ENCODE peak calls at places on chromosomes 4 and X, in ten cellular contexts. One of them, this sample, is unnamed.
A peak's percentile ranks its signal among the peaks of the same experiment; 100 is the strongest.

GRCh38 chr4:132003593-132003992 is 1145.5 kb upstream of the PCDH10 start:
- DNase-seq in PC-9: no peak
- DNase-seq in suprapubic skin: no peak
- DNase-seq in astrocyte of the spinal cord: no peak
- DNase-seq in lower leg skin: no peak
- DNase-seq in bronchial epithelial cell: no peak
- DNase-seq in uterus: no peak
- DNase-seq in RWPE1: no peak
- DNase-seq in fibroblast of villous mesenchyme: no peak
- DNase-seq in omental fat pad: no peak
- DNase-seq in this sample: no peak

GRCh38 chr4:89111833-89112563 is 665 bp downstream of the TIGD2 start:
- DNase-seq in suprapubic skin: no peak
- DNase-seq in astrocyte of the spinal cord: peak; percentile 68
- DNase-seq in omental fat pad: no peak
- DNase-seq in PC-9: peak; percentile 37
- DNase-seq in bronchial epithelial cell: peak; percentile 99
- DNase-seq in RWPE1: peak; percentile 87
- DNase-seq in fibroblast of villous mesenchyme: peak; percentile 96
- DNase-seq in uterus: no peak
- DNase-seq in lower leg skin: no peak
- DNase-seq in this sample: no peak

GRCh38 chr4:25098964-25099843 is 61.0 kb downstream of the SEPSECS start:
- DNase-seq in RWPE1: peak; percentile 53
- DNase-seq in omental fat pad: peak; percentile 56
- DNase-seq in lower leg skin: peak; percentile 86
- DNase-seq in astrocyte of the spinal cord: peak; percentile 30
- DNase-seq in uterus: peak; percentile 87
- DNase-seq in bronchial epithelial cell: peak; percentile 46
- DNase-seq in fibroblast of villous mesenchyme: peak; percentile 57
- DNase-seq in suprapubic skin: no peak
- DNase-seq in PC-9: no peak
- DNase-seq in this sample: no peak

GRCh38 chrX:9899640-9900075 is 67.5 kb upstream of the CLDN34 start:
- DNase-seq in omental fat pad: no peak
- DNase-seq in suprapubic skin: no peak
- DNase-seq in uterus: no peak
- DNase-seq in bronchial epithelial cell: no peak
- DNase-seq in astrocyte of the spinal cord: peak; percentile 84
- DNase-seq in fibroblast of villous mesenchyme: peak; percentile 85
- DNase-seq in PC-9: no peak
- DNase-seq in lower leg skin: no peak
- DNase-seq in RWPE1: no peak
- DNase-seq in this sample: no peak

GRCh38 chrX:85611926-85612325 is 232.5 kb upstream of the POF1B start:
- DNase-seq in PC-9: no peak
- DNase-seq in astrocyte of the spinal cord: peak; percentile 2
- DNase-seq in lower leg skin: no peak
- DNase-seq in omental fat pad: no peak
- DNase-seq in fibroblast of villous mesenchyme: peak; percentile 12
- DNase-seq in suprapubic skin: no peak
- DNase-seq in RWPE1: no peak
- DNase-seq in uterus: no peak
- DNase-seq in bronchial epithelial cell: peak; percentile 11
- DNase-seq in this sample: no peak

GRCh38 chr4:41746025-41746439 is 2.5 kb downstream of the PHOX2B start:
- DNase-seq in uterus: no peak
- DNase-seq in omental fat pad: no peak
- DNase-seq in PC-9: no peak
- DNase-seq in RWPE1: no peak
- DNase-seq in suprapubic skin: no peak
- DNase-seq in fibroblast of villous mesenchyme: no peak
- DNase-seq in astrocyte of the spinal cord: no peak
- DNase-seq in bronchial epithelial cell: no peak
- DNase-seq in lower leg skin: no peak
- DNase-seq in this sample: no peak

GRCh38 chrX:153538424-153538823 is 21.0 kb downstream of the ATP2B3 start:
- DNase-seq in PC-9: no peak
- DNase-seq in astrocyte of the spinal cord: no peak
- DNase-seq in RWPE1: no peak
- DNase-seq in lower leg skin: no peak
- DNase-seq in fibroblast of villous mesenchyme: no peak
- DNase-seq in omental fat pad: no peak
- DNase-seq in suprapubic skin: no peak
- DNase-seq in uterus: no peak
- DNase-seq in bronchial epithelial cell: no peak
- DNase-seq in this sample: no peak

GRCh38 chrX:87808576-87809243 is 291.1 kb downstream of the KLHL4 start:
- DNase-seq in RWPE1: no peak
- DNase-seq in bronchial epithelial cell: no peak
- DNase-seq in uterus: no peak
- DNase-seq in astrocyte of the spinal cord: no peak
- DNase-seq in lower leg skin: no peak
- DNase-seq in fibroblast of villous mesenchyme: no peak
- DNase-seq in PC-9: no peak
- DNase-seq in omental fat pad: no peak
- DNase-seq in suprapubic skin: no peak
- DNase-seq in this sample: no peak

GRCh38 chrX:19906293-19906692 is 18.9 kb upstream of the SH3KBP1 start:
- DNase-seq in PC-9: no peak
- DNase-seq in astrocyte of the spinal cord: no peak
- DNase-seq in suprapubic skin: no peak
- DNase-seq in fibroblast of villous mesenchyme: no peak
- DNase-seq in lower leg skin: no peak
- DNase-seq in uterus: no peak
- DNase-seq in RWPE1: no peak
- DNase-seq in omental fat pad: no peak
- DNase-seq in bronchial epithelial cell: no peak
- DNase-seq in this sample: no peak

GRCh38 chr4:168694669-168695068 is 197.8 kb downstream of the PALLD start:
- DNase-seq in bronchial epithelial cell: peak; percentile 94
- DNase-seq in omental fat pad: no peak
- DNase-seq in suprapubic skin: no peak
- DNase-seq in fibroblast of villous mesenchyme: peak; percentile 91
- DNase-seq in astrocyte of the spinal cord: peak; percentile 79
- DNase-seq in PC-9: no peak
- DNase-seq in RWPE1: no peak
- DNase-seq in uterus: no peak
- DNase-seq in lower leg skin: no peak
- DNase-seq in this sample: no peak

GRCh38 chr4:155774033-155774432 is 15.2 kb downstream of the GUCY1B1 start:
- DNase-seq in RWPE1: no peak
- DNase-seq in suprapubic skin: no peak
- DNase-seq in omental fat pad: no peak
- DNase-seq in bronchial epithelial cell: no peak
- DNase-seq in PC-9: no peak
- DNase-seq in uterus: no peak
- DNase-seq in lower leg skin: no peak
- DNase-seq in astrocyte of the spinal cord: no peak
- DNase-seq in fibroblast of villous mesenchyme: no peak
- DNase-seq in this sample: no peak

GRCh38 chr4:155769092-155769491 is 10.3 kb downstream of the GUCY1B1 start:
- DNase-seq in lower leg skin: no peak
- DNase-seq in bronchial epithelial cell: no peak
- DNase-seq in suprapubic skin: no peak
- DNase-seq in omental fat pad: no peak
- DNase-seq in RWPE1: no peak
- DNase-seq in uterus: no peak
- DNase-seq in astrocyte of the spinal cord: no peak
- DNase-seq in PC-9: no peak
- DNase-seq in fibroblast of villous mesenchyme: peak; percentile 57
- DNase-seq in this sample: no peak

GRCh38 chr4:155777971-155778710 is 19.3 kb downstream of the GUCY1B1 start:
- DNase-seq in suprapubic skin: no peak
- DNase-seq in lower leg skin: no peak
- DNase-seq in RWPE1: no peak
- DNase-seq in bronchial epithelial cell: no peak
- DNase-seq in uterus: no peak
- DNase-seq in fibroblast of villous mesenchyme: peak; percentile 70
- DNase-seq in omental fat pad: no peak
- DNase-seq in astrocyte of the spinal cord: peak; percentile 32
- DNase-seq in PC-9: no peak
- DNase-seq in this sample: no peak

GRCh38 chr4:155772459-155773195 is 13.8 kb downstream of the GUCY1B1 start:
- DNase-seq in PC-9: no peak
- DNase-seq in bronchial epithelial cell: peak; percentile 51
- DNase-seq in lower leg skin: no peak
- DNase-seq in fibroblast of villous mesenchyme: peak; percentile 6
- DNase-seq in astrocyte of the spinal cord: no peak
- DNase-seq in RWPE1: no peak
- DNase-seq in omental fat pad: no peak
- DNase-seq in uterus: no peak
- DNase-seq in suprapubic skin: no peak
- DNase-seq in this sample: no peak

DNA sequence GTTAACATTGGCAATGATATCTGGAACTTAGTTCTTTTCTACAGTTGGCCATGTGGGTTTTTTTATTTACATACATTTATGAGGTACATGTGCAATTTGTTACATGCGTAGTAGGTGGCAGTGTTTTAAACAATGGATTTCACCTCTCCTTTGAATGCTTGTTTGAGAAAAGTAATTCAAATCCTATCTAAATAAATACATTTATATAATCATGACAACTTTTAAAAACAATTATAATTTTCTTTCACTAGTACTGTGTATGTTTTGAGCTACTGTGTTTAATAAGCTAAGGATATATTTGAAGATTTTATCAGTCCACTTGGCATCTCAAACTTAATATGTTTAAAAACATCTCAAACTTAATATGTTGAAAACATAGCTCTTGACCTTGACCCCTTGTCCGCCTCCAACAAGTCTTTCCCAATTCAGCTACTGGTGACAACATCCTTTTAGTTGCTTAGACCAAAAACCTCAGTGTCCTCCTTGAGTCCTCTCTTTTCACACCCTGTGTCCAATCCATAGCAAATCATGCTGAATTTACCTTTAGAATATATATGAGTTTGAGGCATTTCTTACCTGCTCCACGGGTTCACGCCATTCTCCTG is 14.5 kb downstream of the GUCY1B1 start:
- DNase-seq in omental fat pad: no peak
- DNase-seq in RWPE1: no peak
- DNase-seq in uterus: no peak
- DNase-seq in lower leg skin: no peak
- DNase-seq in suprapubic skin: no peak
- DNase-seq in astrocyte of the spinal cord: no peak
- DNase-seq in PC-9: no peak
- DNase-seq in bronchial epithelial cell: peak; percentile 11
- DNase-seq in fibroblast of villous mesenchyme: peak; percentile 63
- DNase-seq in this sample: no peak
- TF ChIP-seq CTCF in omental fat pad: no peak
- TF ChIP-seq CTCF in RWPE1: no peak
- TF ChIP-seq CTCF in uterus: no peak
- TF ChIP-seq CTCF in lower leg skin: no peak
- TF ChIP-seq CTCF in suprapubic skin: no peak
- TF ChIP-seq CTCF in astrocyte of the spinal cord: no peak
- TF ChIP-seq CTCF in PC-9: no peak
- TF ChIP-seq CTCF in bronchial epithelial cell: no peak
- TF ChIP-seq CTCF in fibroblast of villous mesenchyme: no peak
- TF ChIP-seq CTCF in this sample: no peak

DNA sequence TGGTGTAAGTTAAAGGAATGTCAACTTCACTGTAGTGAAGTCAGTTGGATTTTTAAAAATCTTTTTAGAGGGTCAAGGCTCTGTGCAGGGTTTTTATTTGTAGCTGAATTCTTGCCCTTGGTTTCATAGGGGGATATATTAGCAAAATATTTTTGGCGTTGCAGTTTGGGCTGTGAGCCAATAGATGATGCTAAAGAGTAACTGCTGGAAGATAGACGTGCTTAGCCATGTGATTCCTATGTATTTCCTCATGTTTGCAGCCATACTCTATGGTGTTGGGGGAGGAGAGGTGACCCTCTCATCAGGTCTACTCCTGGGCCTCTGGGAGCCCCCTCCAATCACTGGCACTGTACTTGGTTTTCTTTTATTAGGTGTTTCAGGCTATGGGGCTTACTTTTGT is 246.7 kb upstream of the ARHGAP24 start:
- DNase-seq in bronchial epithelial cell: no peak
- DNase-seq in astrocyte of the spinal cord: no peak
- DNase-seq in RWPE1: no peak
- DNase-seq in omental fat pad: no peak
- DNase-seq in lower leg skin: no peak
- DNase-seq in PC-9: no peak
- DNase-seq in uterus: no peak
- DNase-seq in fibroblast of villous mesenchyme: no peak
- DNase-seq in suprapubic skin: no peak
- DNase-seq in this sample: no peak
- TF ChIP-seq CTCF in bronchial epithelial cell: no peak
- TF ChIP-seq CTCF in astrocyte of the spinal cord: no peak
- TF ChIP-seq CTCF in RWPE1: no peak
- TF ChIP-seq CTCF in omental fat pad: no peak
- TF ChIP-seq CTCF in lower leg skin: no peak
- TF ChIP-seq CTCF in PC-9: no peak
- TF ChIP-seq CTCF in uterus: no peak
- TF ChIP-seq CTCF in fibroblast of villous mesenchyme: no peak
- TF ChIP-seq CTCF in suprapubic skin: no peak
- TF ChIP-seq CTCF in this sample: no peak

DNA sequence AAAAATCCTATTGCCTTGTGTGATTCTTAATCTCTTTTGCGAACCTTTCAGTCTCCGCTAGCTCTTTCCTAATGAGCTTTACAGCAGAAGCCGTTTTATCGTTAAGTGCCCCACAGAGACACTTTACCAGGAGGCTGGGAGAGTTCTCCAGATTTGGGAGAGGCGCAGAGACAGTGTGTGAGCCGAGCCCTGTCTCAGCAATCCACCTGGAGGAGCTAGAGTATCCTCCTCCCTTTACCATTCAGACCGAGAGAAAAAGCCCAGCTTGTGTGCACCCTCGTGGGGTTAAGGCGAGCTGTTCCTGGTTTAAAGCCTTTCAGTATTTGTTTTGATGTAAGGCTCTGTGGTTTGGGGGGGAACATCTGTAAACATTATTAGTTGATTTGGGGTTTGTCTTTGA is 54.9 kb upstream of the MTM1 start:
- DNase-seq in RWPE1: no peak
- DNase-seq in omental fat pad: no peak
- DNase-seq in astrocyte of the spinal cord: no peak
- DNase-seq in PC-9: no peak
- DNase-seq in fibroblast of villous mesenchyme: no peak
- DNase-seq in lower leg skin: no peak
- DNase-seq in uterus: no peak
- DNase-seq in suprapubic skin: no peak
- DNase-seq in bronchial epithelial cell: no peak
- DNase-seq in this sample: peak; percentile 28
- TF ChIP-seq CTCF in RWPE1: no peak
- TF ChIP-seq CTCF in omental fat pad: no peak
- TF ChIP-seq CTCF in astrocyte of the spinal cord: no peak
- TF ChIP-seq CTCF in PC-9: no peak
- TF ChIP-seq CTCF in fibroblast of villous mesenchyme: no peak
- TF ChIP-seq CTCF in lower leg skin: no peak
- TF ChIP-seq CTCF in uterus: no peak
- TF ChIP-seq CTCF in suprapubic skin: no peak
- TF ChIP-seq CTCF in bronchial epithelial cell: no peak
- TF ChIP-seq CTCF in this sample: no peak

DNA sequence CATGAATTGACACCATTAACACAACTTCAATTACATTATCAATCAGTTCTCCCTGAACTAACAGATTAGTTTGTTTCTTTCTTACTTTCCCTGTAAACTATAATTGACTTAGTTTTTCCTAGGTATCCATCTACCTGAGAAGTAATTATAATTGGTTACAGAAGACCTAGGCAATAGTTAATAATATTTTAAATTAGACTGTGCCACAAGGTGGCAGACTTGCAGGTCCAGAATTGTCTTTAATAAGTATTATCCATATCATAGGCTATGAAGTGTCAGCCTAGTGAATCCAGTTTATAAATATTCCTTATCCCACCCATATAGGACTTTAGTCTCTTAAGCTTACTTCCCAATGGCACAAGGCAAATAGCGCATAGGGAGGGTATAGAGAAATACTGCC is 48.9 kb upstream of the FAM47B start:
- DNase-seq in PC-9: no peak
- DNase-seq in bronchial epithelial cell: no peak
- DNase-seq in RWPE1: no peak
- DNase-seq in fibroblast of villous mesenchyme: no peak
- DNase-seq in astrocyte of the spinal cord: no peak
- DNase-seq in uterus: no peak
- DNase-seq in omental fat pad: no peak
- DNase-seq in suprapubic skin: no peak
- DNase-seq in lower leg skin: no peak
- DNase-seq in this sample: no peak
- TF ChIP-seq CTCF in PC-9: peak; percentile 50
- TF ChIP-seq CTCF in bronchial epithelial cell: peak; percentile 11
- TF ChIP-seq CTCF in RWPE1: peak; percentile 8
- TF ChIP-seq CTCF in fibroblast of villous mesenchyme: no peak
- TF ChIP-seq CTCF in astrocyte of the spinal cord: peak; percentile 27
- TF ChIP-seq CTCF in uterus: no peak
- TF ChIP-seq CTCF in omental fat pad: no peak
- TF ChIP-seq CTCF in suprapubic skin: no peak
- TF ChIP-seq CTCF in lower leg skin: no peak
- TF ChIP-seq CTCF in this sample: peak; percentile 32

This sample was measured in D721Med.